ENCODE peak calls at places on chromosomes 5 and 9, in four cellular contexts. V, O, K and W are unnamed samples. For H3K9me3, the result is how much of the 10 kb centered on the place peaks cover.

GRCh38 chr5:135139397-135140134 is 105.5 kb upstream of the PITX1 start:
- DNase-seq in O (no peak), K (peak), V (peak), W (no peak)

GRCh38 chr9:115106642-115107041 is 11.3 kb downstream of the TNC start:
- DNase-seq in K (no peak), V (no peak), O (no peak), W (no peak)

GRCh38 chr5:171484460-171484899 is 65.0 kb downstream of the FGF18 start:
- DNase-seq in V (no peak), O (no peak), K (peak), W (no peak)

GRCh38 chr5:33941090-33941489 is 4.9 kb downstream of the RXFP3 start:
- DNase-seq in V (no peak), O (no peak), K (no peak), W (no peak)

GRCh38 chr9:71816782-71817549 is 48.7 kb upstream of the CEMIP2 start:
- DNase-seq in O (no peak), K (no peak), V (no peak), W (no peak)

GRCh38 chr9:8364021-8364782 is 564.6 kb upstream of the DMAC1 start:
- DNase-seq in K (no peak), V (no peak), O (no peak), W (no peak)

GRCh38 chr9:121895836-121896544 is 197.1 kb downstream of the TTLL11 start:
- DNase-seq in V (no peak), O (no peak), K (no peak), W (no peak)

GRCh38 chr5:91642592-91642991 is 259.5 kb upstream of the ARRDC3 start:
- DNase-seq in O (no peak), K (no peak), V (no peak), W (no peak)

GRCh38 chr9:100322954-100323536 is 29.7 kb downstream of the TEX10 start:
- DNase-seq in O (no peak), K (peak), V (peak), W (peak)

GRCh38 chr5:67173959-67174358 is 22.6 kb downstream of the CD180 start:
- DNase-seq in K (no peak), O (peak), V (peak), W (no peak)

GRCh38 chr5:78758169-78758839 is 109.7 kb upstream of the LHFPL2 start:
- DNase-seq in V (no peak), O (no peak), K (no peak), W (no peak)

GRCh38 chr9:122366074-122366672 is 4.7 kb upstream of the PTGS1 start:
- DNase-seq in V (no peak), K (no peak), O (no peak), W (no peak)

GRCh38 chr5:54454602-54455001 is 897 bp upstream of the HSPB3 start:
- DNase-seq in K (no peak), O (no peak), V (no peak), W (no peak)

GRCh38 chr9:134333874-134334581 is 7.8 kb downstream of the RXRA start:
- DNase-seq in O (no peak), V (no peak), K (no peak), W (no peak)

GRCh38 chr9:36862206-36863145 is 171.6 kb downstream of the PAX5 start:
- DNase-seq in V (peak), O (no peak), K (peak), W (no peak)

GRCh38 chr9:134125413-134126095 is 10.3 kb upstream of the WDR5 start:
- DNase-seq in K (no peak), O (no peak), V (no peak), W (no peak)

GRCh38 chr5:96262105-96262504 is 170.9 kb downstream of the PCSK1 start:
- DNase-seq in O (no peak), K (no peak), V (no peak), W (no peak)

GRCh38 chr5:54835642-54836041 is 149.8 kb downstream of the ESM1 start:
- DNase-seq in O (no peak), K (no peak), V (no peak), W (no peak)

GRCh38 chr5:166648736-166649135 is 1642.7 kb upstream of the WWC1 start:
- DNase-seq in V (no peak), O (no peak), K (no peak), W (no peak)

DNA sequence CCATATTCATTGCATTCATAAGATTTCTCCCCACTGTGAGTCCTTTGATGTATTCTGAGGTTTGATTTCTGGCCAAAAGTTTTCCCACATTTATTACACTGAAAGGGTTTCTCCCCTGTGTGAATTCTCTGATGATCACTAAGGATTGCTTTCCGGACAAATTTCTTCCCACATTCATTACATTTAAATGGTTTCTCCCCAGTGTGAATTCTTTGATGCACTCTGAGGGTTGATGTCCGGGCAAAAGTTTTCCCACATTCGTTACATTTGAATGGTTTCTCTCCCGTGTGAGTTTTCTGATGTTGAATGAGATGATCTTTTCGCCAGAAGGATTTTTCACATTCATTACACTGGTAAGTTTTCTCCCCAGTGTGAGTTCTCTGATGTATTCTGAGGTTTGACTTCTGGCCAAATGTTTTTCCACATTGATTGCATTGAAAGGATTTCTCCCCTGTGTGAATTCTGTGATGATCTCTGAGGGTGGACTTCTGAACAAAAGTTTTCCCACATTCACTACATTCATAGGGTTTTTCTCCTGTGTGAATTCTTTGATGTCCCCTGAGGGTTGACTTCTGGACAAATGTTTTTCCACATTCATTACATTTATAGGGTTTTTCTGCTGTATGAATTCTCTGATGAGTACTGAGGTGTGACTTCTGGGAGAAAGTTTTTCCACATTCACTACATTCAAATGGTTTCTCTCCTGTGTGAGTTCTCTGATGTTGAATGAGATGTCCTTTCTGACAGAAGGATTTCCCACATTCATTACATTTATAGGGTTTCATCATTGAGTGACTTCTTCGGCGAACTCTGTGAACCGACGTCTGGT is 18.8 kb downstream of the ZNF510 start:
- DNase-seq in V (no peak), K (no peak), O (no peak), W (no peak)
- H3K9me3 ChIP-seq in V (half or more), K (half or more), O (under half), W (under half)

GRCh38 chr9:137665226-137665625 is 46.4 kb downstream of the EHMT1 start:
- DNase-seq in V (no peak), K (no peak), O (no peak), W (no peak)

GRCh38 chr9:137668203-137668602 is 49.4 kb downstream of the EHMT1 start:
- DNase-seq in K (no peak), O (no peak), V (no peak), W (no peak)

GRCh38 chr9:137666505-137666809 is 47.7 kb downstream of the EHMT1 start:
- DNase-seq in O (no peak), K (no peak), V (no peak), W (no peak)

GRCh38 chr9:137665697-137666504 is 47.1 kb downstream of the EHMT1 start:
- DNase-seq in O (no peak), V (no peak), K (no peak), W (no peak)

DNA sequence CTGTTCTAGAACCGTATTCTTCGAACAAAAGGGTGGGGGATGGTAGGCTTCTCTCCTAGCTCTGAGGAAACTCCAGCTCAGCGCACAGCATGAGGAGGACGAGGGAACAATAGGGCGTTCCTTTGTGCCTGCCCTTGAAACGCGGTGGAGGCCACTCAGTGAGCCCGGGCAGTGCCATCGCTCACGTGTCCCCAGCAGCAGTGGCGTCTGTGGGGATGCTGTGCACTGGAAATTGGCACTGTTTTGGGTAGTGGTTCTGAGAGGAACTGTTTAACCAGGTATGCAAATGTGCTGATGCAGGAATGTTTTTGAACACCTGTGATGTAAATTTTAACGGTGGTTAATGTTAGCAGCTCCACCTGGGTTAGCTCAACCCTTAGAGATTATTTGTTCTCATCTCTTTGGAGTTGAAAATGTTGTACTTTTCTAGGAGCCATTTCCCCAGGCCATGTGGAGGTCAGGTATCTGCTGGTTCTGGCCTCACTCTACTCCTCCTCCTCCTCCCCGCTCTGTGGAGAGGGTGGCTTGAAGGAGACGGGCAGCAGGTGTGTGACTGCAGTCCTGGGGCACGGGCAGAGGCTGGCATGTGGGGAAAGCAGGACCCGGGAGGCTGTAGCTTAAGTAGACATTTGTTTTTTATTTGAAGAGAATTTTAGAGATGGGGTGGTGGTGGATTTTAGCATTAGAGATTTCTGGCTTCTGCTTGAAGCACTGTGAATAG is 48.3 kb downstream of the EHMT1 start:
- DNase-seq in V (no peak), K (no peak), O (no peak), W (no peak)
- H3K27ac ChIP-seq in V (no peak), K (no peak), O (no peak), W (no peak)

DNA sequence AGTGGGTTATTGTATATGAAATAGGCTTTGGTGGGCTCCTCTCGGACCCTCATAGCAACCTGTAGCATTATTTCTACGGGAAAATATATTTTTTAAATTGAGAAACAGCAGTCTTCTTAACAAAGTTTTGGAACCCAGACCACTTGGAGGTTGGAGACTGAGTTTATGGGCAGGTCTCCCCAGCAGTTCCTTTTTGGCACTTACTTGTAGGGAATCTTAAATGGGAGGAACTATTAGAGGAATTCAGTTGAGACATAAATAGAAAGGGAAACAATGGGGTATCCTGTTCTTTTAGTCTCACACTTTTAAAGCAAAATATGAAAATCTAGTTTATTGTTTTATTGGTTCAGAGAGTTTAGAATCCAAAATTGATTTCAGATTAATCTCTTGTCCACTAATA is 111.5 kb downstream of the TRIO start:
- DNase-seq in K (no peak), V (no peak), O (no peak), W (no peak)
- H3K4me3 ChIP-seq in K (no peak), V (no peak), O (no peak), W (no peak)

DNA sequence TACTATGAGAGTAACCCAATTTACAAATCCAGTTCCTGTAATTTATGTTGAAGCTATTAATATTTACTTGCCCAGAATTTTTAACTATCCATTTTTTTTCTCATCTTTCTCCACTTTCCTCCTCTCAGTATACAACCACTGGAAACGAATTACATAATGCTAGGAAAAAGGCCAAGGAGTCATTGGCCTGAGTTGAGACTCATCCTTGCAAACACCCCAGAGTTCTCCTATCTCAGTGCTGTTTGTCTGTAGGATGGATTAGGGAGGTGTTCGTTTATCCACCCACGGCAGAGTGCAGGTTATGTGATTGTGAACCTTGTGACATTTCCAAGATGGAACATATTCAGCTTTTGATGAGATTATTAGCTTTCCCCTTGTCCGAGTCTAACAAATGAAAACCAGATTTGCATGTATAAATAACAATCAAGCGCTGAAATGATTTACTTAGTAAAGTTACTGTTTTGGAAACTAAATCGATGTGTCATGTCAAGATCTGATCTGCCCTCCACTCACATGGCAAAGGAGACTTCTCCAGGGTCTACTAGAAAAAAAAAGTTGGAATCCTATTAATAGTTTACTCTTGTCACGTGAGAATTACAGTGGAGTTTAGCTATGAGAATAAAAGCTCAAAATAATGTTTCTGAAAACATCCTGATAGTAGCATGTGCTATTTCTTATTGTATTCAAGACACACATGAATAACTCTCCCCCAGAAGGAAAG is 600.6 kb downstream of the EBF1 start:
- DNase-seq in O (no peak), V (no peak), K (no peak), W (no peak)
- H3K9me3 ChIP-seq in O (under half), V (under half), K (under half), W (under half)

GRCh38 chr5:142079243-142079642 is 29.3 kb upstream of the NDFIP1 start:
- DNase-seq in V (no peak), O (no peak), K (no peak), W (no peak)

GRCh38 chr5:142078706-142079105 is 29.9 kb upstream of the NDFIP1 start:
- DNase-seq in V (no peak), O (no peak), K (no peak), W (no peak)

GRCh38 chr5:142080248-142080647 is 28.3 kb upstream of the NDFIP1 start:
- DNase-seq in O (no peak), K (no peak), V (no peak), W (no peak)

GRCh38 chr5:142086229-142086628 is 22.4 kb upstream of the NDFIP1 start:
- DNase-seq in K (no peak), O (no peak), V (no peak), W (no peak)

DNA sequence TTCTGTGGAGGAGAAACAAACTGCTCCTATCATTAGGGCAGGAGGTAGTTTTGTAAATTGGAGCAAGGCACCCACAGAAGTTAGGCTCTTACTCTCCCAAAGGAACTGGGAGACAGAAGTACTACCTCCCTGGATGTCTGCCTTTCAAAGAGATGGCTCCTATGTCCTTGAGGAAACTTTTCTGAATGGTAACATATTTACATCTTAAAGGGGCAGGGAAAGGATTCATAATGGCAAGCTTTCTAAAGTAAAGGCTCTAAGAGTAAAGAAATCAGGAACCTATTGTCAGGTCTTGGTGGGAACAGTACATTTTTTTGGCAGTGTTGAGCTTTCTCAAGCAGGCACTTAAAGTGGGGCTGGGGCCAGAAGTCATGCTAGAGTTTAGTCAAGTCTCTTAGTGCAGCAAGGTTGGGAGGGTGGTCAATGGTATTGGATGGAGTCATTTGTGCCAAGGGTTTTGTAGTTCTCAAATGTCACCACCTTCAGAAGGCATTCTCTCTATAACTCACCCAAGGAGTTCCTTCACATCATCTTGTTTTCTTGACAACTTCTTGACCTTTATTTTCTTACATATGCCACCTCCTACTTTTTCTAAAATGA is 26.3 kb upstream of the NDFIP1 start:
- DNase-seq in V (no peak), O (no peak), K (no peak), W (no peak)
- H3K27ac ChIP-seq in V (no peak), O (no peak), K (no peak), W (no peak)